ENCODE peak calls at places on chromosomes 3 and 15, in nine cellular contexts. G is fibroblast of mammary gland, Y is PC-9, I is natural killer cell, S is right atrium auricular region, H is H9, D is HFF-Myc, W is brain microvascular endothelial cell, N is endothelial cell. X is an unnamed sample.

GRCh38 chr3:184085389-184085852 is 11.4 kb upstream of the HTR3E start:
- DNase-seq in N (no peak), I (no peak), D (no peak), W (no peak), G (peak; percentile 58), S (no peak), H (no peak), Y (peak; percentile 61), X (no peak)

GRCh38 chr3:52743152-52743551 is 27.6 kb downstream of the NEK4 start:
- DNase-seq in D (no peak), G (no peak), Y (no peak), I (no peak), N (no peak), H (no peak), W (no peak), S (no peak), X (no peak)

GRCh38 chr3:190517696-190518095 is 3.8 kb downstream of the IL1RAP start:
- DNase-seq in N (no peak), W (peak; percentile 59), I (no peak), H (no peak), Y (peak; percentile 83), G (peak; percentile 81), D (no peak), S (no peak), X (no peak)

GRCh38 chr3:28267984-28268849 is 26.8 kb downstream of the CMC1 start:
- DNase-seq in D (no peak), S (no peak), Y (no peak), I (no peak), N (no peak), G (no peak), H (no peak), W (no peak), X (no peak)

GRCh38 chr3:39474126-39474515 is 6.6 kb downstream of the MOBP start:
- DNase-seq in W (no peak), I (no peak), Y (no peak), H (no peak), G (peak; percentile 42), N (no peak), S (no peak), D (peak; percentile 5), X (no peak)

GRCh38 chr15:59492389-59493377 is 54.7 kb downstream of the FAM81A start:
- DNase-seq in G (peak; percentile 76), S (peak; percentile 67), W (peak; percentile 57), D (peak; percentile 32), I (peak; percentile 45), Y (no peak), N (peak; percentile 48), H (peak; percentile 70), X (peak; percentile 69)

GRCh38 chr3:100260081-100260684 is 609 bp upstream of the TBC1D23 start:
- DNase-seq in I (no peak), S (no peak), N (peak; percentile 46), G (peak; percentile 86), W (no peak), D (no peak), Y (peak; percentile 46), H (peak; percentile 55), X (peak; percentile 45)

GRCh38 chr3:112007641-112008040 is 8.9 kb downstream of the TAGLN3 start:
- DNase-seq in H (no peak), I (no peak), D (no peak), N (no peak), G (peak; percentile 62), W (no peak), S (no peak), Y (no peak), X (no peak)

GRCh38 chr15:69554321-69554961 is 101.8 kb downstream of the RPLP1 start:
- DNase-seq in H (no peak), D (no peak), G (no peak), W (no peak), N (no peak), S (no peak), Y (peak; percentile 70), I (no peak), X (no peak)

GRCh38 chr3:43969944-43970343 is 271.7 kb upstream of the TOPAZ1 start:
- DNase-seq in D (no peak), H (no peak), N (no peak), W (no peak), Y (no peak), I (no peak), G (no peak), S (no peak), X (no peak)

GRCh38 chr3:49535971-49536874 is 18.1 kb upstream of the BSN start:
- DNase-seq in H (no peak), G (peak; percentile 34), N (no peak), W (no peak), D (no peak), S (no peak), I (no peak), Y (no peak), X (no peak)

GRCh38 chr3:45686850-45687249 is 2.3 kb upstream of the SACM1L start:
- DNase-seq in N (no peak), H (no peak), I (no peak), D (no peak), W (no peak), G (no peak), S (no peak), Y (no peak), X (no peak)

GRCh38 chr3:147189016-147189415 is 217.3 kb downstream of the ZIC4 start:
- DNase-seq in G (no peak), W (no peak), I (no peak), S (no peak), H (no peak), Y (no peak), N (no peak), D (no peak), X (no peak)

GRCh38 chr3:151351216-151351615 is 21.9 kb upstream of the P2RY13 start:
- DNase-seq in D (no peak), I (no peak), H (no peak), Y (no peak), W (no peak), N (no peak), G (no peak), S (no peak), X (no peak)

GRCh38 chr3:157542711-157543485 is 39.7 kb upstream of the VEPH1 start:
- DNase-seq in H (peak; percentile 82), S (peak; percentile 79), N (peak; percentile 38), I (no peak), Y (peak; percentile 67), W (peak; percentile 55), D (no peak), G (peak; percentile 68), X (peak; percentile 20)

GRCh38 chr15:70048578-70048977 is 49.1 kb downstream of the TLE3 start:
- DNase-seq in H (no peak), Y (no peak), D (no peak), N (no peak), I (no peak), G (no peak), S (no peak), W (no peak), X (no peak)

GRCh38 chr3:56783644-56784451 is 17.9 kb downstream of the ARHGEF3 start:
- DNase-seq in N (no peak), G (peak; percentile 90), H (no peak), S (no peak), I (peak; percentile 62), W (peak; percentile 61), Y (no peak), D (peak; percentile 98), X (no peak)

GRCh38 chr15:66629817-66630576 is 64.2 kb upstream of the LCTL start:
- DNase-seq in I (no peak), S (no peak), W (no peak), N (no peak), D (no peak), H (no peak), G (no peak), Y (no peak), X (no peak)

GRCh38 chr15:51874751-51875644 is 45.5 kb downstream of the TMOD3 start:
- DNase-seq in G (peak; percentile 99), I (no peak), D (peak; percentile 93), S (peak; percentile 63), W (peak; percentile 96), Y (peak; percentile 96), H (no peak), N (no peak), X (no peak)

GRCh38 chr15:75544273-75544862 is 34.7 kb downstream of the PTPN9 start:
- DNase-seq in N (no peak), S (no peak), D (no peak), Y (no peak), G (no peak), H (no peak), W (no peak), I (no peak), X (no peak)

GRCh38 chr3:166844329-166844728 is 535.8 kb downstream of the ZBBX start:
- DNase-seq in G (no peak), I (no peak), S (no peak), W (no peak), H (no peak), Y (no peak), N (no peak), D (no peak), X (no peak)

GRCh38 chr3:17742092-17742836 is at the start of gene TBC1D5:
- DNase-seq in H (peak; percentile 87), D (peak; percentile 88), I (peak; percentile 62), S (peak; percentile 85), W (peak; percentile 45), G (no peak), N (peak; percentile 94), Y (peak; percentile 85), X (peak; percentile 95)
- TF ChIP-seq CTCF in H (no peak), D (no peak), I (no peak), S (no peak), W (no peak), G (no peak), N (no peak), Y (no peak), X (no peak)

GRCh38 chr3:181564222-181564621 is 147.5 kb upstream of the SOX2 start:
- DNase-seq in I (no peak), Y (no peak), S (no peak), G (peak; percentile 4), N (no peak), W (no peak), D (no peak), H (no peak), X (no peak)
- TF ChIP-seq CTCF in I (no peak), Y (peak; percentile 52), S (no peak), G (no peak), N (no peak), W (no peak), D (no peak), H (no peak), X (no peak)

GRCh38 chr3:4670352-4670751 is 177.2 kb downstream of the ITPR1 start:
- DNase-seq in S (no peak), Y (no peak), N (peak; percentile 38), W (peak; percentile 39), D (no peak), H (peak; percentile 52), G (no peak), I (no peak), X (no peak)
- TF ChIP-seq CTCF in S (no peak), Y (peak; percentile 45), N (peak; percentile 46), W (peak; percentile 79), D (peak; percentile 49), H (peak; percentile 66), G (peak; percentile 33), I (no peak), X (no peak)

DNA sequence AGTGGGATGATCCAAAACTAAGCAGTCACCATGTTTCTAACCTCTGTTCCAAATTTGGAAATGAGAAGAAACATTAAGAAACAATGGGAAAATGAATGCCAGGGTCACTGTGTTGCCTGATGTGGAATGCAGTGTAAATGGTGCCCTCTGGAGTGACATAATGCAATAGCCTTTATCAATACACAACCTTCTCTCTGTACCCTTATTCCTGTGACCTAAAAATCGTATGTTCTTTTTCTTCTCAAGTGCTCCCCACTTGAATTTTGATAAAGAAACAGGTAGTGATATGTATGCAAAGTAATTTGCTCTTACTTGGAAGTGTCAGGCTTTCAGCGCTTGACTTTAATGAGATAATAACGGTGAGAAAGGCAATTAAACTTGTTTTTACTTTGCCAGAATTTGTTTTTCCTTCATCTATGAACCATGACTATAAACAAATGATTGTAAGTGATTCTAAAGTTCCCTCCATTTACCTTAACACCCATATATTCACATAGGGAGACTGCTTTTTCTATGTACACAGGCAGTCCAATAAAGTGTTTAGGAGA is 145.8 kb upstream of the THRB start:
- DNase-seq in N (no peak), G (peak; percentile 81), Y (no peak), D (peak; percentile 30), I (no peak), W (peak; percentile 17), H (no peak), S (no peak), X (no peak)
- TF ChIP-seq CTCF in N (peak; percentile 16), G (peak; percentile 74), Y (peak; percentile 65), D (peak; percentile 30), I (no peak), W (peak; percentile 58), H (peak; percentile 68), S (no peak), X (no peak)

X was measured in mesothelial cell of epicardium.